ENCODE peak calls at places on chromosomes 5 and 9, in seven cellular contexts. One of them, this sample, is unnamed.

GRCh38 chr9:20032413-20033006 is 243.7 kb upstream of the SLC24A2 start:
- DNase-seq in HepG2: no peak
- DNase-seq in GM12878: no peak
- DNase-seq in K562: no peak
- DNase-seq in SK-N-SH: no peak
- DNase-seq in H1: no peak
- DNase-seq in HCT116: no peak
- DNase-seq in this sample: no peak

GRCh38 chr5:57939771-57940170 is 457.2 kb upstream of the ACTBL2 start:
- DNase-seq in K562: no peak
- DNase-seq in HCT116: no peak
- DNase-seq in HepG2: no peak
- DNase-seq in GM12878: no peak
- DNase-seq in SK-N-SH: no peak
- DNase-seq in H1: no peak
- DNase-seq in this sample: no peak

GRCh38 chr5:166018716-166019115 is 2272.7 kb upstream of the WWC1 start:
- DNase-seq in GM12878: no peak
- DNase-seq in HepG2: no peak
- DNase-seq in H1: no peak
- DNase-seq in HCT116: no peak
- DNase-seq in SK-N-SH: no peak
- DNase-seq in K562: no peak
- DNase-seq in this sample: no peak

GRCh38 chr9:31699836-31700235 is 684.6 kb upstream of the ACO1 start:
- DNase-seq in GM12878: no peak
- DNase-seq in HepG2: no peak
- DNase-seq in SK-N-SH: no peak
- DNase-seq in HCT116: no peak
- DNase-seq in K562: no peak
- DNase-seq in H1: no peak
- DNase-seq in this sample: no peak

GRCh38 chr5:90528704-90529233 is 615 bp downstream of the LYSMD3 start:
- DNase-seq in GM12878: no peak
- DNase-seq in HepG2: no peak
- DNase-seq in H1: no peak
- DNase-seq in SK-N-SH: peak
- DNase-seq in K562: peak
- DNase-seq in HCT116: no peak
- DNase-seq in this sample: no peak

GRCh38 chr5:14366763-14367162 is 214.8 kb upstream of the OTULINL start:
- DNase-seq in HepG2: no peak
- DNase-seq in GM12878: no peak
- DNase-seq in H1: no peak
- DNase-seq in SK-N-SH: no peak
- DNase-seq in HCT116: no peak
- DNase-seq in K562: no peak
- DNase-seq in this sample: no peak

GRCh38 chr5:39980056-39980455 is 555.3 kb upstream of the DAB2 start:
- DNase-seq in K562: no peak
- DNase-seq in SK-N-SH: no peak
- DNase-seq in HepG2: no peak
- DNase-seq in GM12878: no peak
- DNase-seq in HCT116: no peak
- DNase-seq in H1: no peak
- DNase-seq in this sample: no peak

GRCh38 chr9:33445941-33446506 is 1.4 kb downstream of the AQP3 start:
- DNase-seq in HCT116: no peak
- DNase-seq in HepG2: no peak
- DNase-seq in SK-N-SH: no peak
- DNase-seq in GM12878: no peak
- DNase-seq in H1: no peak
- DNase-seq in K562: peak
- DNase-seq in this sample: no peak

GRCh38 chr5:132498152-132498551 is 7.6 kb upstream of the IRF1 start:
- DNase-seq in GM12878: no peak
- DNase-seq in HepG2: no peak
- DNase-seq in K562: no peak
- DNase-seq in SK-N-SH: peak
- DNase-seq in H1: no peak
- DNase-seq in HCT116: no peak
- DNase-seq in this sample: no peak

GRCh38 chr9:129714393-129715051 is 38.3 kb downstream of the PTGES start:
- DNase-seq in HCT116: no peak
- DNase-seq in K562: no peak
- DNase-seq in HepG2: no peak
- DNase-seq in GM12878: no peak
- DNase-seq in SK-N-SH: no peak
- DNase-seq in H1: no peak
- DNase-seq in this sample: no peak

GRCh38 chr5:94422819-94423218 is 195.6 kb downstream of the KIAA0825 start:
- DNase-seq in HepG2: no peak
- DNase-seq in SK-N-SH: no peak
- DNase-seq in HCT116: peak
- DNase-seq in H1: no peak
- DNase-seq in K562: no peak
- DNase-seq in GM12878: no peak
- DNase-seq in this sample: no peak

GRCh38 chr9:129632460-129632859 is 6.5 kb downstream of the NTMT1 start:
- DNase-seq in SK-N-SH: no peak
- DNase-seq in HCT116: no peak
- DNase-seq in H1: no peak
- DNase-seq in HepG2: no peak
- DNase-seq in K562: no peak
- DNase-seq in GM12878: no peak
- DNase-seq in this sample: no peak

GRCh38 chr9:135956798-135957166 is 4.4 kb downstream of the UBAC1 start:
- DNase-seq in HepG2: no peak
- DNase-seq in GM12878: no peak
- DNase-seq in H1: no peak
- DNase-seq in SK-N-SH: no peak
- DNase-seq in HCT116: no peak
- DNase-seq in K562: no peak
- DNase-seq in this sample: no peak

GRCh38 chr5:1098986-1099597 is 12.8 kb downstream of the SLC12A7 start:
- DNase-seq in SK-N-SH: no peak
- DNase-seq in H1: no peak
- DNase-seq in GM12878: no peak
- DNase-seq in HepG2: no peak
- DNase-seq in K562: no peak
- DNase-seq in HCT116: no peak
- DNase-seq in this sample: no peak

GRCh38 chr9:69898714-69899209 is 78.1 kb downstream of the CFAP95 start:
- DNase-seq in H1: no peak
- DNase-seq in SK-N-SH: no peak
- DNase-seq in HepG2: peak
- DNase-seq in K562: no peak
- DNase-seq in HCT116: peak
- DNase-seq in GM12878: no peak
- DNase-seq in this sample: no peak

GRCh38 chr5:34867660-34868059 is 28.7 kb downstream of the TTC23L start:
- DNase-seq in HCT116: no peak
- DNase-seq in H1: no peak
- DNase-seq in SK-N-SH: no peak
- DNase-seq in HepG2: no peak
- DNase-seq in K562: peak
- DNase-seq in GM12878: no peak
- DNase-seq in this sample: no peak

GRCh38 chr9:107046692-107047091 is 183.7 kb downstream of the ZNF462 start:
- DNase-seq in SK-N-SH: no peak
- DNase-seq in K562: no peak
- DNase-seq in HCT116: no peak
- DNase-seq in GM12878: peak
- DNase-seq in HepG2: no peak
- DNase-seq in H1: no peak
- DNase-seq in this sample: no peak

GRCh38 chr5:58490397-58491072 is 700 bp upstream of the GAPT start:
- DNase-seq in GM12878: no peak
- DNase-seq in H1: no peak
- DNase-seq in HCT116: no peak
- DNase-seq in SK-N-SH: no peak
- DNase-seq in K562: no peak
- DNase-seq in HepG2: no peak
- DNase-seq in this sample: no peak

GRCh38 chr9:95083086-95083768 is 234.3 kb downstream of the FANCC start:
- DNase-seq in K562: no peak
- DNase-seq in H1: no peak
- DNase-seq in HCT116: no peak
- DNase-seq in SK-N-SH: no peak
- DNase-seq in HepG2: no peak
- DNase-seq in GM12878: no peak
- DNase-seq in this sample: no peak

GRCh38 chr9:95084254-95084934 is 233.1 kb downstream of the FANCC start:
- DNase-seq in SK-N-SH: no peak
- DNase-seq in HCT116: no peak
- DNase-seq in K562: no peak
- DNase-seq in H1: no peak
- DNase-seq in HepG2: no peak
- DNase-seq in GM12878: no peak
- DNase-seq in this sample: no peak

GRCh38 chr9:95081998-95082397 is 235.5 kb downstream of the FANCC start:
- DNase-seq in GM12878: no peak
- DNase-seq in HepG2: no peak
- DNase-seq in HCT116: no peak
- DNase-seq in SK-N-SH: no peak
- DNase-seq in H1: no peak
- DNase-seq in K562: no peak
- DNase-seq in this sample: no peak

GRCh38 chr9:95080961-95081658 is 236.4 kb downstream of the FANCC start:
- DNase-seq in HepG2: no peak
- DNase-seq in SK-N-SH: no peak
- DNase-seq in HCT116: no peak
- DNase-seq in GM12878: no peak
- DNase-seq in K562: no peak
- DNase-seq in H1: no peak
- DNase-seq in this sample: no peak

GRCh38 chr9:95082401-95083084 is 235.0 kb downstream of the FANCC start:
- DNase-seq in HepG2: no peak
- DNase-seq in K562: no peak
- DNase-seq in HCT116: no peak
- DNase-seq in GM12878: no peak
- DNase-seq in H1: no peak
- DNase-seq in SK-N-SH: no peak
- DNase-seq in this sample: no peak
- H3K4me3 ChIP-seq in HepG2: no peak
- H3K4me3 ChIP-seq in K562: no peak
- H3K4me3 ChIP-seq in HCT116: no peak
- H3K4me3 ChIP-seq in GM12878: no peak
- H3K4me3 ChIP-seq in H1: no peak
- H3K4me3 ChIP-seq in SK-N-SH: no peak
- H3K4me3 ChIP-seq in this sample: no peak

DNA sequence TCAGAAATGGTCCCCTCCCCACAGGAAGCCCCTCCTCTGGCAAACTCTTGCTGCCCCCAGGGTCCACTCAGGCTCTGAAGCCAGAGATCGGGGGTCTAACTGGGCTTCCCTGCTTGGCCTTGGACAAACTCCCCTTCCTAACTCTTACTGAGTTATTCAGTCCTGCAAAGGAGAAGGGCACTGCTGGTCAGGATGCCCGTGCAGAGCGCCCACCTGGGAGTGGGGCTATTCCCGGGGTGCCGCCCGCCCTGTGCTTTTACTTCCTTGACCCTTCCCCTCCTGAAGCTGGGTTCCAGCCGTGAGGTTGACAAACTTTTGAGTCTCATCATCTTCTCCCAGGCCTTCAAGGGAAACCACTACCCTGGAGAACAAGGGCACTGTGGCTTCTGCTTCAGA is 4.9 kb downstream of the TBC1D9B start:
- DNase-seq in GM12878: no peak
- DNase-seq in K562: no peak
- DNase-seq in H1: no peak
- DNase-seq in HepG2: no peak
- DNase-seq in SK-N-SH: no peak
- DNase-seq in HCT116: no peak
- DNase-seq in this sample: no peak
- H3K27ac ChIP-seq in GM12878: no peak
- H3K27ac ChIP-seq in K562: no peak
- H3K27ac ChIP-seq in H1: no peak
- H3K27ac ChIP-seq in HepG2: no peak
- H3K27ac ChIP-seq in SK-N-SH: no peak
- H3K27ac ChIP-seq in HCT116: no peak
- H3K27ac ChIP-seq in this sample: no peak

DNA sequence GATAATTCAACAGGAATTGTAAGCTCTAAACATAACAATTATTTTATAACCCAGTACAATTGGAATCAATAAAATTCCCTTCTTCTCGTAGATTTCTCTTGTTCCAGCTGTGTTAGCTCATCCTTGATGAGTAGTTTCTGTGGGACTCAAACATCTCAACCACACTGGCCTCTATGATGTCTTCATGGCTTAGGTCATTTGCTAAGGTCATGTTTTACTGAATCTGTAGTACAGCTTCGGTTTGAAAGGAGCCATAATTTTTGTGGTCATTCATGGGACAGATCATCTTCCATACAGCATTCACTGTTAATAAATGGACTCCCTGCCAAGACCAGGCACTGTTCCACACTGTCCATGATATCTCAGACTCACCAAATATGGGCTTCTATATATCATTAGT is 369.0 kb upstream of the RFX3 start:
- DNase-seq in K562: no peak
- DNase-seq in H1: no peak
- DNase-seq in HepG2: no peak
- DNase-seq in HCT116: no peak
- DNase-seq in GM12878: no peak
- DNase-seq in SK-N-SH: no peak
- DNase-seq in this sample: no peak
- TF ChIP-seq SIN3A in K562: no peak
- TF ChIP-seq SIN3A in H1: no peak
- TF ChIP-seq SIN3A in HepG2: no peak
- TF ChIP-seq SIN3A in HCT116: no peak
- TF ChIP-seq SIN3A in GM12878: no peak
- TF ChIP-seq SIN3A in SK-N-SH: no peak
- TF ChIP-seq SIN3A in this sample: no peak

DNA sequence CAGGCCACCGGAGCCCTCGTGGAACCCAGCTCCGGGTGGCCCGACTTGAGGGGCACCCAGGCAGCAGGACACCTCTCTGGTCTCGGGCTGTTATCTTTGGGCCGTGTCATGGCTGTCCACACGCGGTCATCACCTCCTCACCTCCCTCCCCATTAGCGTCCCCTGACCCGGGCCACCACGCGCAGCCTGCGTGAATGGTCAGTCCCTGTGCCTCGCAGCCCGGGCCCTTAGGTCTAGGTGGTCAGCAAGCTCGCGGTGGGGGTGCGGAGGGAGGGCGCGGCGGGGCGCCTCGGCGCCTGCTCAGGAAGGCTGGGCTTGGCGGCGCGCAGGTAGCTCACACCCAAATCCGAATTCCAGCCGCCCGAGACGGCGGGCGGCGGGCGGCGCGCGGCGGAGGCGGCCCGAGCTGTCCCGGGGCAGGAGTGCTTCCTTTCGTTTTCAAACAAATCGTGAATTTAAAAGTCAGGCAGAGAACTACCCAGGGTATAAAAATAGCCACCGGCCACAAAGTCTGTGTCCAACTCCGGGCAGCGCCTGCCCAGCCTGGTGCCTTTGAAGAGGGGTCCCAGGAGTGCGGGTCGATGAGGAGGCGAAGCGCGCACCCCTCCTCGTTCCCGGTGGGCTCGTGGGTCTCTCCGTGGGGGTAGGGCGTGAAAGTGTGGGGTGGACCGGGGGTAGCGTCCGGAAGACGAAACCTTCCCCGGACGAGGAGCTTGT is 1.0 kb upstream of the RXRA start:
- DNase-seq in HCT116: no peak
- DNase-seq in GM12878: no peak
- DNase-seq in H1: no peak
- DNase-seq in SK-N-SH: no peak
- DNase-seq in K562: peak
- DNase-seq in HepG2: no peak
- DNase-seq in this sample: no peak
- H3K4me3 ChIP-seq in HCT116: peak
- H3K4me3 ChIP-seq in GM12878: peak
- H3K4me3 ChIP-seq in H1: peak
- H3K4me3 ChIP-seq in SK-N-SH: peak
- H3K4me3 ChIP-seq in K562: peak
- H3K4me3 ChIP-seq in HepG2: peak
- H3K4me3 ChIP-seq in this sample: peak